ENCODE peak calls at places on chromosomes 13 and 19, in eight cellular contexts. O is stimulated activated CD4-positive, alpha-beta T cell treated with anti-CD3 and anti-CD28 coated beads, Interleukin-4, amount 100 ng/mL, for 4 hours; S is A172; R is M059J; D is osteocyte; E is head of caudate nucleus; N is effector memory CD4-positive, alpha-beta T cell; V is OCI-LY7. B is an unnamed sample.
A peak's percentile ranks its signal among the peaks of the same experiment; 100 is the strongest.

GRCh38 chr13:23289917-23290357 is 109.2 kb downstream of the SGCG start:
- DNase-seq in O (no peak), S (peak; percentile 4), R (peak; percentile 70), D (no peak), E (peak; percentile 13), N (no peak), V (no peak), B (peak; percentile 22)

GRCh38 chr13:48446454-48446853 is 33.5 kb upstream of the LPAR6 start:
- DNase-seq in O (no peak), S (peak; percentile 52), R (peak; percentile 74), D (no peak), E (no peak), N (no peak), V (no peak), B (no peak)

GRCh38 chr19:17504456-17504855 is 7.0 kb upstream of the PGLS start:
- DNase-seq in O (no peak), S (no peak), R (no peak), D (no peak), E (no peak), N (no peak), V (no peak), B (no peak)

GRCh38 chr13:100269837-100270236 is 180.9 kb downstream of the PCCA start:
- DNase-seq in O (no peak), S (peak; percentile 66), R (peak; percentile 71), D (no peak), E (peak; percentile 71), N (no peak), V (no peak), B (no peak)

GRCh38 chr13:49356224-49356623 is 87.6 kb downstream of the CAB39L start:
- DNase-seq in O (no peak), S (peak; percentile 54), R (peak; percentile 84), D (no peak), E (no peak), N (no peak), V (no peak), B (no peak)

GRCh38 chr13:39602277-39602613 is 748 bp downstream of the LHFPL6 start:
- DNase-seq in O (no peak), S (no peak), R (no peak), D (no peak), E (no peak), N (no peak), V (peak; percentile 73), B (no peak)

GRCh38 chr19:38990949-38991697 is 15.6 kb upstream of the FBXO17 start:
- DNase-seq in O (no peak), S (peak; percentile 60), R (peak; percentile 76), D (no peak), E (no peak), N (no peak), V (no peak), B (no peak)

GRCh38 chr19:31301306-31301980 is 47.8 kb downstream of the TSHZ3 start:
- DNase-seq in O (no peak), S (no peak), R (no peak), D (no peak), E (no peak), N (no peak), V (no peak), B (no peak)

GRCh38 chr19:41868120-41868988 is 8.3 kb downstream of the RPS19 start:
- DNase-seq in O (no peak), S (no peak), R (no peak), D (no peak), E (no peak), N (no peak), V (no peak), B (no peak)

GRCh38 chr13:93847162-93847561 is 620.6 kb downstream of the GPC6 start:
- DNase-seq in O (no peak), S (peak; percentile 77), R (peak; percentile 45), D (no peak), E (no peak), N (no peak), V (no peak), B (no peak)

GRCh38 chr13:24929196-24929595 is 165.2 kb downstream of the RNF17 start:
- DNase-seq in O (no peak), S (no peak), R (no peak), D (no peak), E (no peak), N (no peak), V (no peak), B (no peak)

GRCh38 chr13:93496985-93497673 is 270.5 kb downstream of the GPC6 start:
- DNase-seq in O (no peak), S (no peak), R (no peak), D (no peak), E (no peak), N (no peak), V (no peak), B (no peak)

GRCh38 chr19:44628793-44629192 is 14.9 kb upstream of the PVR start:
- DNase-seq in O (no peak), S (no peak), R (no peak), D (no peak), E (no peak), N (no peak), V (no peak), B (no peak)

GRCh38 chr13:45350152-45350551 is 9.2 kb upstream of the TPT1 start:
- DNase-seq in O (no peak), S (no peak), R (no peak), D (no peak), E (no peak), N (no peak), V (no peak), B (no peak)

GRCh38 chr13:94345374-94346195 is 133.9 kb downstream of the DCT start:
- DNase-seq in O (no peak), S (peak; percentile 30), R (peak; percentile 24), D (no peak), E (no peak), N (no peak), V (peak; percentile 1), B (no peak)

GRCh38 chr13:113239357-113239756 is 29.9 kb downstream of the CUL4A start:
- DNase-seq in O (no peak), S (no peak), R (no peak), D (no peak), E (no peak), N (no peak), V (no peak), B (no peak)

GRCh38 chr19:34688592-34688991 is 11.1 kb downstream of the ZNF302 start:
- DNase-seq in O (no peak), S (no peak), R (no peak), D (no peak), E (no peak), N (no peak), V (no peak), B (no peak)

GRCh38 chr19:947707-948533 is 22.1 kb downstream of the ARID3A start:
- DNase-seq in O (no peak), S (no peak), R (no peak), D (no peak), E (peak; percentile 38), N (no peak), V (peak; percentile 88), B (peak; percentile 92)

GRCh38 chr19:10461047-10461949 is 41.0 kb downstream of the PDE4A start:
- DNase-seq in O (peak; percentile 82), S (peak; percentile 94), R (peak; percentile 88), D (peak; percentile 97), E (peak; percentile 78), N (peak; percentile 80), V (peak; percentile 84), B (peak; percentile 98)

GRCh38 chr19:29098863-29099481 is 114.0 kb downstream of the UQCRFS1 start:
- DNase-seq in O (no peak), S (peak; percentile 40), R (peak; percentile 45), D (no peak), E (peak; percentile 63), N (no peak), V (no peak), B (no peak)

GRCh38 chr19:16327911-16328823 is 3.5 kb downstream of the KLF2 start:
- DNase-seq in O (no peak), S (no peak), R (peak; percentile 38), D (no peak), E (peak; percentile 52), N (peak; percentile 57), V (peak; percentile 68), B (peak; percentile 67)

GRCh38 chr19:34131100-34131499 is 41.2 kb upstream of the LSM14A start:
- DNase-seq in O (no peak), S (no peak), R (peak; percentile 51), D (no peak), E (no peak), N (no peak), V (no peak), B (no peak)

GRCh38 chr13:32222046-32222676 is 93.0 kb downstream of the ZAR1L start:
- DNase-seq in O (no peak), S (no peak), R (no peak), D (no peak), E (no peak), N (no peak), V (no peak), B (no peak)

GRCh38 chr19:35545855-35546381 is 492 bp downstream of the TMEM147 start:
- DNase-seq in O (peak; percentile 69), S (peak; percentile 11), R (peak; percentile 22), D (no peak), E (no peak), N (peak; percentile 23), V (peak; percentile 42), B (peak; percentile 83)

GRCh38 chr19:3914199-3914598 is 18.7 kb upstream of the NMRK2 start:
- DNase-seq in O (no peak), S (peak; percentile 18), R (no peak), D (no peak), E (no peak), N (no peak), V (no peak), B (peak; percentile 42)

GRCh38 chr13:41222259-41222852 is 28.0 kb upstream of the KBTBD7 start:
- DNase-seq in O (peak; percentile 24), S (peak; percentile 49), R (peak; percentile 57), D (no peak), E (peak; percentile 55), N (peak; percentile 2), V (peak; percentile 63), B (peak; percentile 83)

GRCh38 chr13:30526612-30527217 is 61.0 kb upstream of the HMGB1 start:
- DNase-seq in O (no peak), S (no peak), R (no peak), D (no peak), E (no peak), N (no peak), V (no peak), B (no peak)

GRCh38 chr19:33797821-33798633 is 1.4 kb downstream of the KCTD15 start:
- DNase-seq in O (no peak), S (no peak), R (no peak), D (no peak), E (no peak), N (peak; percentile 10), V (peak; percentile 60), B (no peak)